ENCODE peak calls at places on chromosomes 6 and 20, in eight cellular contexts. W is neural crest cell, C is WERI-Rb-1, J is endothelial cell, N is heart left ventricle, I is GM13977, X is epithelial cell of esophagus, Z is pancreas. S is an unnamed sample.

GRCh38 chr6:153956807-153957206 is 82.2 kb upstream of the OPRM1 start:
- DNase-seq in W (no peak), C (no peak), J (no peak), N (no peak), I (no peak), X (peak), Z (no peak), S (peak)

GRCh38 chr6:125748534-125749111 is 809 bp upstream of the HEY2 start:
- DNase-seq in W (peak), C (no peak), J (peak), N (no peak), I (no peak), X (peak), Z (no peak), S (peak)

GRCh38 chr6:5305968-5306626 is 44.8 kb downstream of the FARS2 start:
- DNase-seq in W (no peak), C (no peak), J (no peak), N (no peak), I (no peak), X (no peak), Z (no peak), S (peak)

GRCh38 chr6:87151786-87152527 is 3.4 kb upstream of the ZNF292 start:
- DNase-seq in W (peak), C (peak), J (peak), N (peak), I (peak), X (peak), Z (peak), S (peak)

GRCh38 chr20:25309395-25310267 is 61.7 kb downstream of the PYGB start:
- DNase-seq in W (no peak), C (no peak), J (no peak), N (no peak), I (peak), X (peak), Z (no peak), S (peak)

GRCh38 chr20:7015257-7015656 is 247.8 kb downstream of the BMP2 start:
- DNase-seq in W (no peak), C (no peak), J (no peak), N (no peak), I (no peak), X (no peak), Z (no peak), S (no peak)

GRCh38 chr20:46584508-46584907 is 34.1 kb upstream of the OCSTAMP start:
- DNase-seq in W (no peak), C (no peak), J (no peak), N (no peak), I (no peak), X (no peak), Z (no peak), S (no peak)

GRCh38 chr20:58998656-58999055 is 8.4 kb downstream of the CTSZ start:
- DNase-seq in W (no peak), C (no peak), J (no peak), N (no peak), I (no peak), X (no peak), Z (no peak), S (no peak)

GRCh38 chr6:66189915-66190314 is 482.9 kb upstream of the EYS start:
- DNase-seq in W (no peak), C (no peak), J (no peak), N (no peak), I (no peak), X (no peak), Z (no peak), S (no peak)

GRCh38 chr6:6131492-6132109 is 124.9 kb upstream of the NRN1 start:
- DNase-seq in W (no peak), C (peak), J (peak), N (no peak), I (peak), X (peak), Z (no peak), S (no peak)

DNA sequence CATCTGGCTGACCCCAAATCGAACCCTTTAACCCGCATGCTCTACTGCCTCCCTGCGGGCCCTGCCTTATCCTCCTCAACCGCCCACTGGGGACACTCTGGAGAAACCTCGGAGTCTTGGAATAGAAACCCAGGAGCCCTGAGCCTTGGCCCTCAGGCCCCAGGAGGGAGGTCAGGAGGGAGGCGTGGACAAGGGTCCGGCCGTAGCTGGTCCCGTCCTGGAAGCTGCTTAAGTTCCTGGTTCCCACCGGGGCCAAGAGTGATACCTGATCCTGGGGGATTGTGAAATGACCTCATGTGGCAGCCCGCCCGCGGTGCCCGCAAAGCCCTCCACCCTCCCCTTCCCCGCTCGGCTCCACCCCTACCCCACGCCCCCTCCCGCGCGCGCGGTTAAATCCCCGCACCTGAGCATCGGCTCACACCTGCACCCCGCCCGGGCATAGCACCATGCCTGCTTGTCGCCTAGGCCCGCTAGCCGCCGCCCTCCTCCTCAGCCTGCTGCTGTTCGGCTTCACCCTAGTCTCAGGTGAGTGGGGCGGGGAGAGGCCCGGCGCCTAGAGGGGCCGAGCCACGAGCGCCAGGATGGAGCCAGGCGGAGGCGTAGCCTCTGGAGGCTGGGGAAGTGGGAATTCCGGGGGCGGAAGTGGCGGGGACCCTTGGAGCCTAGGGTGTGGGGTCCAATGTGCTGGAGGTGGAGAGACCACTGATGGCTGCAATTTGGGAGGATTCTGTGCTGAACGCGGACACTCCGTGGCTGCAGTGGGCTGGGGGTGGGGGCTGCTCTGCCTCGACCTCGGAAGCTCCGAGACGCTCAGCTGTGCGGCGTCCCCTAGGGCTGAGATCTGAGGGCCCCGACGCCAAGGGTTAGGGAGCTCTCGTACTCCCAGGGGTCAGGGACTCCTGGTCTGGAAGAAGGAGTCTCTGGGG is at the start of gene WFDC2:
- DNase-seq in W (no peak), C (peak), J (peak), N (no peak), I (no peak), X (no peak), Z (peak), S (no peak)
- TF ChIP-seq CTCF in W (peak), C (peak), J (no peak), N (no peak), I (no peak), X (no peak), Z (no peak), S (no peak)

GRCh38 chr6:137975058-137975940 is 108.2 kb downstream of the TNFAIP3 start:
- DNase-seq in W (no peak), C (no peak), J (no peak), N (no peak), I (peak), X (peak), Z (no peak), S (peak)
- TF ChIP-seq CTCF in W (no peak), C (no peak), J (no peak), N (peak), I (peak), X (no peak), Z (no peak), S (peak)

DNA sequence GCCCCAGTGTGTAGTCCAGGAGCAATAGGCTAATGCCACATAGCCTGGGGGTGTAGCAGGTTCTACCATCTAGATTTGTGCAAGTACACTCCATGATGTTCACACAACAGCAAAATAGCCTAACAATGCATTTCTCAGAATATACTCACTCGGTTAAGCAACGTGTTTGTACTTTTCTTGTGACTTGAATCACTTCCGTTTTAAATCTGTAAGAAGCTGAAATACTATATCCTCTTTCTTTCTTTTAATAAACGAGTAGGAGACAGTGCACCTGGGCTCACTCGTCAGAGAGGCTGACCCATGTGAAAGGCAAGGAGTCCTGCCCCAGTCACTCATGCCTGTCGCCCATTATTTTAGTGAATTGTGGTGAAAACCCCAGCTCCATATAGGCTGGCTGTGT is 201.6 kb downstream of the FOXA2 start:
- DNase-seq in W (no peak), C (no peak), J (no peak), N (no peak), I (no peak), X (peak), Z (no peak), S (no peak)
- TF ChIP-seq CTCF in W (no peak), C (no peak), J (no peak), N (no peak), I (no peak), X (no peak), Z (no peak), S (no peak)

DNA sequence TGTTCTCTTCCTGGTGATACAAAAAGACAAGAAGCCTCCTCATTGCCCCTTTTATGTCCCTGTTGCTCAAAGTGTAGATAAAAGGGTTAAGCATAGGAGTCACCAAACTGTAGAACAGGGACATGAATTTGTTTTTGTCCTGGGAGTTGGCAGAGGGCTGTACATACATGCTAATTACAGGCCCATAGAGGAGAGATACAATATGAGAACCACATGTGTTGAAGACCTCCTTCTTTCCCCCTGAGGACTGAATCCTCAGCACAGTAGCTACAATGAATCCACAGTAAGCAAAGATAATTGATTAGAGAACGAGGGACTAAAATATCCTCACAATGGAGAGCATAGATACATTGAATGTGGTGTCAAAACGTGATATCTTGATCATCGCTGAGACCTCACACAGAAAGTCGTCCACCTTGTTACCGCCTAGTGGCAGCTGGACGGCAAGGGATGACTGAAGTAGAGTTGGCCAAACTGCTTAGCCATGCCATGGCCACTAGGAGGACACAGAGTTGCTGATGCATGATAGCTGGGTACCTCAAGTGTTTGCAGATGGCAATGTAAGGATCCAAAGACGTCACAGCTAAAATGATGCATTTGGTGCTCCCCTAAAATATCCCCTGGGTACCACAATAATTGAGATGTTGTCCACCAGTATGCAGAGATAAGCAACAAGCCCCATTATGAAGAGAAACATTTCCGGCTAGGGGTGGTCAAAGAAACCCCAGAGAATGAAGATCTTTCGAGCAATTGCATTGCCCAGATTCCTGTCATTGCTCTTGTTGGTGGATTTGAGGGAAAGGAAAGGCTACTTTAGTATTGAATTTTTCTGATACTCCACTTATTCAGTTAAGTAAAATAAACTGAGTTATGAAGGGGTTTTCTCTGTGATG is 15.0 kb downstream of the OR2B3 start:
- DNase-seq in W (peak), C (peak), J (peak), N (no peak), I (peak), X (peak), Z (peak), S (peak)
- TF ChIP-seq CTCF in W (peak), C (peak), J (peak), N (peak), I (peak), X (peak), Z (peak), S (peak)

GRCh38 chr6:152206072-152206818 is 398.8 kb downstream of the ESR1 start:
- DNase-seq in W (peak), C (peak), J (peak), N (no peak), I (no peak), X (peak), Z (peak), S (peak)
- TF ChIP-seq CTCF in W (peak), C (peak), J (peak), N (peak), I (peak), X (peak), Z (peak), S (peak)

DNA sequence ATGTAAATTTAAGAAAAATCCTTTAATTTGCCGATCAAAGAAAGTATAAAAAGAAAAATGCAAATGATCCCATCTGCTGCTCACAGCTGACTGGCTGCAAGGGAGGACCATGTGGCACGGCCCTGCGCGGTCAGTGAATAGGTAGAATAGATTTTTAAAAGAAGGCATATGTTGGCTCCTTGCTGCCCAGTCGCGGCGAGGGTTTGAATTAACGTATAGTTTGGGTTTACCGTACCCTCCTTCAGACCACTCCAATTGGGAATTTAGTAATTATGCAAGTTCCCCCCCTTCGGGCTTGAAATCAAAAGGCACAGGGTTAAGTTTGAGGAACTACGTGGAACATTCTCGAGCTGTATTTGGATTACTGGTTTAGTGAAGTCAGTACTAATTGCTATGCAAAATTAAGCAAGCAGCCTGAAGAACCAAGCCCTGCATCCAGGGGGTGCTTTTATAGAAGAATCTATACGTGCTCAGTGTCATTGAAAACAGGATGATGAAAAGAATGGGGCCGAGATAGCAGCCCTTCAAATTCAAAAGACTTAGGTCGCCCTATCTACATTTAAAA is 1.1 kb upstream of the BEND3 start:
- DNase-seq in W (peak), C (peak), J (peak), N (no peak), I (peak), X (peak), Z (peak), S (peak)
- TF ChIP-seq CTCF in W (peak), C (peak), J (peak), N (no peak), I (peak), X (peak), Z (no peak), S (peak)